ENCODE peak calls at places on chromosomes 4 and X, in seven cellular contexts. P is CD8-positive, alpha-beta T cell; V is fibroblast of lung; Z is CD4-positive, alpha-beta T cell; Y is Caco-2; J is A549; D is lower lobe of right lung. G is an unnamed sample.

GRCh38 chr4:21451032-21451431 is 497.5 kb downstream of the KCNIP4 start:
- DNase-seq in P (no peak), Z (no peak), D (no peak), Y (no peak), V (peak; percentile 64), J (no peak), G (peak; percentile 28)

GRCh38 chr4:155371432-155372043 is 5.2 kb downstream of the MAP9 start:
- DNase-seq in P (no peak), Y (no peak), D (no peak), J (no peak), V (peak; percentile 53), Z (no peak), G (no peak)

GRCh38 chr4:55444822-55445221 is 49.1 kb downstream of the TMEM165 start:
- DNase-seq in D (no peak), Y (peak; percentile 26), V (peak; percentile 61), J (no peak), P (no peak), Z (no peak), G (peak; percentile 41)

GRCh38 chr4:74123065-74123728 is 24.2 kb upstream of the CXCL2 start:
- DNase-seq in D (no peak), Z (no peak), P (no peak), J (no peak), Y (no peak), V (peak; percentile 82), G (peak; percentile 81)

GRCh38 chr4:76250962-76251361 is 559 bp upstream of the FAM47E start:
- DNase-seq in V (peak; percentile 4), Y (peak; percentile 26), P (no peak), Z (no peak), J (peak; percentile 6), D (no peak), G (no peak)

GRCh38 chrX:17374619-17375360 is at the start of gene NHS:
- DNase-seq in D (peak; percentile 52), Z (no peak), J (peak; percentile 68), P (no peak), Y (peak; percentile 67), V (peak; percentile 78), G (peak; percentile 69)

GRCh38 chr4:7101692-7102515 is 34.0 kb upstream of the GRPEL1 start:
- DNase-seq in Z (peak; percentile 23), P (peak; percentile 23), Y (peak; percentile 77), V (peak; percentile 60), J (peak; percentile 77), D (peak; percentile 83), G (peak; percentile 57)

GRCh38 chrX:129876734-129877395 is 29.1 kb upstream of the UTP14A start:
- DNase-seq in P (no peak), Z (no peak), Y (peak; percentile 19), J (peak; percentile 15), V (peak; percentile 2), D (no peak), G (peak; percentile 59)

GRCh38 chrX:120790118-120790517 is 85.5 kb downstream of the CT47B1 start:
- DNase-seq in Z (peak; percentile 5), D (no peak), J (peak; percentile 33), P (no peak), V (peak; percentile 82), Y (peak; percentile 39), G (peak; percentile 58)

GRCh38 chrX:123797543-123798447 is 62.1 kb upstream of the XIAP start:
- DNase-seq in V (no peak), D (no peak), Y (no peak), J (no peak), Z (no peak), P (no peak), G (no peak)

GRCh38 chr4:26060286-26060685 is 146.3 kb downstream of the SMIM20 start:
- DNase-seq in J (no peak), P (no peak), Z (no peak), V (no peak), D (no peak), Y (no peak), G (peak; percentile 60)

GRCh38 chr4:95263960-95264359 is 284.8 kb downstream of the UNC5C start:
- DNase-seq in P (no peak), J (no peak), Z (no peak), Y (no peak), D (no peak), V (no peak), G (no peak)

GRCh38 chr4:153205028-153205648 is 895 bp downstream of the TRIM2 start:
- DNase-seq in Z (peak; percentile 23), D (no peak), J (no peak), V (no peak), Y (peak; percentile 68), P (peak; percentile 23), G (no peak)

GRCh38 chr4:108611360-108611759 is 9.0 kb upstream of the RPL34 start:
- DNase-seq in Y (no peak), P (no peak), Z (no peak), J (no peak), V (peak; percentile 23), D (no peak), G (peak; percentile 53)

GRCh38 chr4:41204400-41204978 is 9.9 kb downstream of the APBB2 start:
- DNase-seq in Z (no peak), P (no peak), J (no peak), V (peak; percentile 57), D (no peak), Y (no peak), G (peak; percentile 85)

GRCh38 chrX:97909245-97909644 is 1025.5 kb downstream of the RPA4 start:
- DNase-seq in P (no peak), Y (no peak), V (no peak), J (no peak), Z (no peak), D (no peak), G (no peak)

GRCh38 chrX:136147320-136147901 is at the start of gene FHL1:
- DNase-seq in J (peak; percentile 18), P (peak; percentile 24), Z (peak; percentile 34), Y (peak; percentile 3), V (peak; percentile 39), D (peak; percentile 68), G (no peak)

GRCh38 chrX:75483935-75484334 is 38.9 kb downstream of the ZDHHC15 start:
- DNase-seq in J (no peak), V (no peak), Y (no peak), Z (no peak), P (no peak), D (no peak), G (no peak)

GRCh38 chr4:182914357-182914756 is 2.8 kb downstream of the DCTD start:
- DNase-seq in J (no peak), Y (no peak), D (no peak), V (no peak), P (no peak), Z (no peak), G (no peak)

GRCh38 chr4:188399834-188400233 is 260.6 kb downstream of the TRIML1 start:
- DNase-seq in P (no peak), Z (no peak), J (no peak), V (no peak), D (no peak), Y (peak; percentile 54), G (no peak)

GRCh38 chr4:67988986-67989385 is 25.7 kb upstream of the TMPRSS11A start:
- DNase-seq in J (no peak), P (no peak), D (no peak), Z (no peak), Y (no peak), V (no peak), G (no peak)

GRCh38 chr4:5719329-5720055 is 8.5 kb downstream of the EVC start:
- DNase-seq in V (no peak), P (no peak), Y (no peak), D (no peak), J (no peak), Z (no peak), G (no peak)

GRCh38 chrX:48689143-48689920 is 5.7 kb downstream of the WAS start:
- DNase-seq in D (no peak), P (no peak), V (no peak), Y (no peak), Z (no peak), J (no peak), G (no peak)

DNA sequence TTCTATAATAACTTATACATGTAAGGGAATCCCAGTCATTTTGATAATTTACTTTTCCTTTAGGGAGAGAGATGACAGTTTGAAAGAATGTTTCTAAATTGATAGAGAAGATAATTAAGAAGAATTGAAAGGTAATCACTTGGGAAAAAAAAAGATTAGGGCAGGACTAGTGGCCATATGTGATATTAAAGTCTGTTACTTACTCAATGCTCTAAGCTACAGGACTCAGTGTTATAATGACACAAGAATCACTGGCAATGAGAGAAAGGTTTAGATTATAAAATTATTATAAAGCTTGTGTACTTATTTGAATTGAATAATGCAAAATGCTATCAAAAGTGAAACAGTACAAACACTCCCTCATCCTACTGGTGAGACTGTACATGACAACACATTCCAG is 265.3 kb downstream of the BANK1 start:
- DNase-seq in P (no peak), Y (no peak), V (no peak), Z (no peak), J (no peak), D (no peak), G (no peak)
- TF ChIP-seq CTCF in P (no peak), Y (peak; percentile 18), V (no peak), Z (no peak), J (no peak), D (no peak), G (no peak)

DNA sequence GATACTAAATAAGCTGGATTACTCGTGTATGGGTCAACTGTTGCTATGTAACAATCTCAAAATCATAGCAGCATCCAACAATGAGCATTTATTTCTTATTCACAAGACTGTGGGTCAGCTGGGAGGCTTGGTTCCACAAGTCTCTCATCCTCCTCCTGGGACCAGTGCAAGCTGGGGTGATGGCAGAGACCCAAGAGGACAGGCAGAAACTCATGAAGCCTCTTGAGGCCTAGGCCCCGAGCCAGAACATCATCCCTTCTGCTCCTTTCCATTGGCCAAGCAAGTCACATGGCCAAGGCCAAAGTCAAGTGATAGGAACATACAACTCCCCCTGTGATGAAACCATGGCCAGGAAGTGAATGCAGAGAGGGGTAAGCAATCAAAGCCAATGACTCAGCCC is 422.1 kb downstream of the BCOR start:
- DNase-seq in Y (no peak), P (no peak), D (no peak), V (no peak), J (no peak), Z (no peak), G (no peak)
- TF ChIP-seq CTCF in Y (no peak), P (no peak), D (no peak), V (no peak), J (no peak), Z (no peak), G (no peak)

GRCh38 chrX:25427873-25428555 is 412.2 kb upstream of the ARX start:
- DNase-seq in Y (peak; percentile 7), Z (no peak), D (no peak), P (no peak), J (no peak), V (no peak), G (no peak)
- TF ChIP-seq CTCF in Y (no peak), Z (no peak), D (no peak), P (no peak), J (no peak), V (no peak), G (no peak)

DNA sequence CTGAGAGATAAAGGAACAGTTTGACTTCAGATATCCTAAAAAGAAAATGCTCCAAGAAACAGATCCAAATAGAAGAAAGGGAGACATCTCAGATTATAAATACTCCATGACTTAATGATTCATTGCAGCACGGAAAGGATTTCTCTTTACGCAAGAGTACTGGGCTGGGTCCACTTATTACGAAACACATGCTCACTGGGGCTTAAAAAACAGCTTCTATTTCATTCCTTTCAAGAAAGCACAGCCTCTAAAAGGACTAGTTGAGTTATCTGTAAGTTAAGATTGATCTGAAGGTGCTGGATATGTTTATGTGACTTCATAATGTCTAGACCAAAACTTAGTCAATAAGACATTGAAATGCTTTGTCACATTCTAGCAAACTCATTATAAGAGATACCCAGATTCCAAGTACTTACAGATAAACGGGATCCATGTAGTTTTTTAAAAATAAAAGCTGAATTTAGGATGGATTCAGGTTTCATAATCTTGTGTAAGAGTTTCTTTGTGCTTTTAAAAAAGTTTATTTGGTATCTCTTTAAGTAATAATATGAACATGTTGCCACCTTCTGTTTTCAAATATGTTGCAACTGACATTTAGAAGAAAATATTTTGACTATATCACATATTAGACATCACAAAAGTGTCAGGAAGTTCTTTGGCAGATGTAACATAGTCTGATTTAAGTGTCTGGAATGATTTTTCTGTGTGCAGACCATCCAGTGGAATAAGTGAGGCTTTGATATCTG is 109.5 kb upstream of the MYOZ2 start:
- DNase-seq in P (no peak), D (no peak), Y (peak; percentile 33), Z (no peak), J (peak; percentile 38), V (peak; percentile 97), G (peak; percentile 93)
- TF ChIP-seq CTCF in P (no peak), D (no peak), Y (no peak), Z (no peak), J (no peak), V (no peak), G (no peak)

G was measured in foreskin fibroblast.